ENCODE peak calls at places on chromosomes 13 and 19, in seven cellular contexts. C is right lobe of liver, N is A673, Q is Panc1, I is esophagus squamous epithelium, M is hepatocyte, O is astrocyte. T is an unnamed sample.
A peak's percentile ranks its signal among the peaks of the same experiment; 100 is the strongest.

GRCh38 chr13:74251778-74252519 is 117.7 kb upstream of the KLF12 start:
- DNase-seq in I (no peak), O (no peak), N (no peak), Q (no peak), C (no peak), M (no peak), T (no peak)

GRCh38 chr13:35994131-35994966 is 136.8 kb downstream of the DCLK1 start:
- DNase-seq in C (no peak), M (peak; percentile 34), N (peak; percentile 86), Q (no peak), I (no peak), O (peak; percentile 97), T (no peak)

GRCh38 chr19:51002542-51003311 is 1.3 kb upstream of the KLK8 start:
- DNase-seq in Q (no peak), C (no peak), N (peak; percentile 61), I (no peak), M (peak; percentile 65), O (no peak), T (peak; percentile 9)

GRCh38 chr13:91144054-91144453 is 203.4 kb upstream of the MIR17HG start:
- DNase-seq in M (no peak), C (no peak), N (no peak), Q (no peak), O (no peak), I (no peak), T (no peak)

GRCh38 chr19:51065221-51065960 is 499 bp upstream of the KLK13 start:
- DNase-seq in I (no peak), M (no peak), O (no peak), Q (no peak), C (no peak), N (no peak), T (no peak)

GRCh38 chr13:83810136-83810535 is 72.1 kb downstream of the SLITRK1 start:
- DNase-seq in O (no peak), C (no peak), Q (no peak), I (no peak), M (no peak), N (no peak), T (no peak)

GRCh38 chr13:33545492-33545891 is 259.9 kb upstream of the STARD13 start:
- DNase-seq in C (no peak), N (peak; percentile 52), Q (no peak), M (no peak), I (no peak), O (no peak), T (no peak)

GRCh38 chr19:41323430-41324125 is 13.6 kb downstream of the CCDC97 start:
- DNase-seq in Q (no peak), I (no peak), C (peak; percentile 41), N (peak; percentile 75), O (peak; percentile 96), M (peak; percentile 88), T (peak; percentile 65)

GRCh38 chr13:31706105-31706504 is 33.2 kb upstream of the RXFP2 start:
- DNase-seq in M (no peak), N (no peak), I (no peak), C (no peak), O (no peak), Q (no peak), T (no peak)

GRCh38 chr13:113636266-113636963 is 21.6 kb downstream of the ATP4B start:
- DNase-seq in Q (no peak), O (no peak), N (no peak), M (no peak), C (no peak), I (no peak), T (no peak)

GRCh38 chr19:29789007-29789406 is 22.8 kb upstream of the CCNE1 start:
- DNase-seq in Q (no peak), C (no peak), I (no peak), O (no peak), M (no peak), N (no peak), T (no peak)

GRCh38 chr19:42657551-42657950 is 62.8 kb upstream of the CEACAM8 start:
- DNase-seq in O (peak; percentile 8), N (no peak), I (no peak), M (no peak), C (no peak), Q (no peak), T (no peak)

GRCh38 chr19:30883071-30883470 is 466.2 kb downstream of the TSHZ3 start:
- DNase-seq in I (no peak), Q (no peak), O (no peak), N (no peak), M (no peak), C (no peak), T (no peak)

GRCh38 chr13:26401578-26402021 is 147.7 kb downstream of the CDK8 start:
- DNase-seq in C (no peak), M (no peak), N (no peak), Q (no peak), O (no peak), I (no peak), T (no peak)

GRCh38 chr13:28423010-28423409 is 71.9 kb downstream of the FLT1 start:
- DNase-seq in C (peak; percentile 51), M (no peak), N (no peak), I (no peak), Q (no peak), O (no peak), T (peak; percentile 17)

GRCh38 chr13:87680298-87680697 is 9.1 kb downstream of the SLITRK5 start:
- DNase-seq in O (no peak), C (no peak), Q (no peak), N (peak; percentile 60), I (no peak), M (peak; percentile 45), T (no peak)

GRCh38 chr13:107650081-107650701 is 565.1 kb downstream of the LIG4 start:
- DNase-seq in C (peak; percentile 49), O (peak; percentile 25), I (no peak), Q (peak; percentile 20), N (peak; percentile 64), M (peak; percentile 78), T (peak; percentile 15)

GRCh38 chr13:73499685-73500084 is 440.9 kb downstream of the KLF5 start:
- DNase-seq in Q (no peak), O (no peak), N (no peak), C (no peak), M (peak; percentile 10), I (no peak), T (no peak)

GRCh38 chr13:112968380-112968909 is 569 bp upstream of the MCF2L start:
- DNase-seq in N (no peak), Q (no peak), I (no peak), C (peak; percentile 75), M (peak; percentile 75), O (no peak), T (no peak)

GRCh38 chr13:114065926-114066774 is 66.3 kb downstream of the RASA3 start:
- DNase-seq in N (no peak), I (no peak), Q (no peak), M (no peak), O (no peak), C (no peak), T (no peak)

DNA sequence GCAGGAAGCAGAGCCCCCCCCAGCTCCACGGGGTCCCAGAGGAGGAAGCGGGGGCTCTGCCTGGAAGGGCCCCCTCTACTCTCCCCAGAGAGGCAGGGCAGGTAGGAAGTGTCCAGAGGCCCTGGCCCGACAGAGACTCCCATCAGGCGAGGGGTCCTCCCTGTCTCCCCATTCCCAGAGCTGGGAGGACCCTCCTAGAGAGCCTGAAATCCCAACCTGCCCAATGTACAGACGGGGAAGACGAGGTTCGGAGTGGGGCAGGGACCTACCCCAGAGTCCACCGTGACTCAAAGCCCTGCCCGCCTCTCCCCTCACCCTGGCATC is 1.1 kb downstream of the TLE2 start:
- DNase-seq in I (no peak), N (no peak), M (no peak), O (no peak), Q (no peak), C (no peak), T (no peak)
- H3K27ac ChIP-seq in I (peak overlapping the region; percentile 62), N (no peak overlapping the region), M (peak overlapping the region; percentile 57), O (no peak overlapping the region), Q (no peak overlapping the region), C (no peak overlapping the region), T (peak overlapping the region; percentile 94)

GRCh38 chr19:55382522-55383054 is 1.5 kb downstream of the TMEM238 start:
- DNase-seq in O (no peak), N (no peak), Q (no peak), C (no peak), I (no peak), M (no peak), T (no peak)
- H3K27ac ChIP-seq in O (no peak overlapping the region), N (no peak overlapping the region), Q (peak overlapping the region; percentile 45), C (no peak overlapping the region), I (no peak overlapping the region), M (no peak overlapping the region), T (no peak overlapping the region)

DNA sequence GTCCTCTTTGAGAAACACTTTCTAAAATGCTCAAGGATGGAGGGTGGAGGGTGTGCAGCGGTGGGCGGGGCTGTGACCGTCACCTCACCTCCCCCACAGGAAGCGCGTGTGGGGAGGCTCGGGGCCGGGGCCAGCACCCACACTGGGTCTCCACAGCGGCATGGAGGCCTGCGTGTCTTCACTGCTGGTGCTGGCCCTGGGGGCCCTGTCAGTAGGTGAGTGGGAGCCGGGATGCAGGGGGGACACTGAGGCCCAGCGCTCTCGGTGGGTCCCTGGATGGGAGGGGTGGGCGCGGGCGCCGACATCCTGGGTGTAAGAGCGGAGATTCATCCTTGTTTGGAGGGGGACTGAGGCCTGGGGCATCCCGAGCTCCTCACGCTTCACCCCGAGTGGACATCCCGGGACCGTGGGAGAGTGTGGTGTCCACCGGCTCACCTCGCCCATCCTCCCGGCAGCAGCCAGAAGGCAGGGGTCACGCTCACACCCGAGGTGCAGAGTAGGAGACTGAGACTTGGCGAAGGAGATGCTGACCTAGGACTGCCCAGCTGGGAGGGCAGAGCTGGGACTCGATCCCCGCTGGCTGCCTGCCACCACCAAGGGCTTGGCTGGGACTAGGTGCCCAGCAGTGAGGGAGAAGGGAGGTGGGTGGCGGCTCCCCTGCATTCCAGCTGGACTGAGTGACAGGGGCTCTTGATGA is at the start of gene GZMM:
- DNase-seq in M (no peak), Q (no peak), C (peak; percentile 33), O (no peak), N (peak; percentile 50), I (no peak), T (no peak)
- H3K27ac ChIP-seq in M (no peak within 1 kb of the TSS), Q (no peak within 1 kb of the TSS), C (no peak within 1 kb of the TSS), O (no peak within 1 kb of the TSS), N (no peak within 1 kb of the TSS), I (no peak within 1 kb of the TSS), T (no peak within 1 kb of the TSS)

GRCh38 chr13:48158915-48159314 is 64.0 kb upstream of the MED4 start:
- DNase-seq in N (no peak), Q (no peak), M (no peak), O (no peak), C (no peak), I (no peak), T (no peak)

GRCh38 chr13:48161530-48162179 is 66.8 kb upstream of the MED4 start:
- DNase-seq in I (no peak), M (no peak), O (no peak), Q (no peak), N (no peak), C (peak; percentile 50), T (peak; percentile 55)

GRCh38 chr13:48159436-48160225 is 64.7 kb upstream of the MED4 start:
- DNase-seq in M (no peak), O (peak; percentile 26), I (no peak), Q (no peak), C (no peak), N (peak; percentile 69), T (no peak)

GRCh38 chr13:48162182-48162581 is 67.3 kb upstream of the MED4 start:
- DNase-seq in N (no peak), C (no peak), I (no peak), O (no peak), M (no peak), Q (no peak), T (no peak)

DNA sequence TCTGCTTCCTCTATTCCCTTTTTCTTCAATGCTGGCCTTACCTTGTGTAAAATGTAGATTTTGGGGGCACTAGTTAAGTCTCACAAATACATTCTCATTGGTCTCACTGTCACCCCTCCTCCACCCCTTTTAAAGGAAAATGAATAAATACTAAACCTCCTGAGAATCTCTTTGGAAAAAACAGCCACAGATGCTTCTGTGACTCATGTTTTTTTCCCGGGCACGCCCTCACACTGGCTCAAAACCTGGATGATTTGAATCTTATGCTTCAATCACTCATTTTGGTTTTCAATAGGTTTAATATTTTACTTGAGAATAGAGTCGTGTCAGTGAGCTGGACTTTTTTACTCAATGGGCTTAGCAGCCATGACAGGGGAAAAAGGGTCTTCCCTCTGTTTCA is 66.0 kb upstream of the MED4 start:
- DNase-seq in C (no peak), Q (no peak), M (no peak), N (peak; percentile 39), I (no peak), O (peak; percentile 42), T (peak; percentile 55)
- H3K27ac ChIP-seq in C (peak overlapping the region; percentile 53), Q (no peak overlapping the region), M (no peak overlapping the region), N (no peak overlapping the region), I (peak overlapping the region; percentile 89), O (no peak overlapping the region), T (peak overlapping the region; percentile 72)